ENCODE peak calls at places on chromosome 5, in nine cellular contexts. One of them, this sample, is unnamed.

GRCh38 chr5:61055434-61056006 is 106.7 kb downstream of the SMIM15 start:
- DNase-seq in NCI-H82: peak; percentile 47
- DNase-seq in retina: peak; percentile 38
- DNase-seq in hepatic stellate cell: peak; percentile 16
- DNase-seq in NCI-H748 treated with DMSO at 0.1 percent for 48 hours: peak; percentile 77
- DNase-seq in activated CD8-positive, alpha-beta memory T cell treated with anti-CD3 and anti-CD28 coated beads for 4 hours: no peak
- DNase-seq in cardiac muscle cell: peak; percentile 47
- DNase-seq in AG08395: peak; percentile 45
- DNase-seq in GDM1: peak; percentile 40
- DNase-seq in this sample: peak; percentile 49

GRCh38 chr5:3853366-3853765 is 257.7 kb downstream of the IRX1 start:
- DNase-seq in NCI-H82: no peak
- DNase-seq in retina: peak; percentile 40
- DNase-seq in hepatic stellate cell: no peak
- DNase-seq in NCI-H748 treated with DMSO at 0.1 percent for 48 hours: no peak
- DNase-seq in activated CD8-positive, alpha-beta memory T cell treated with anti-CD3 and anti-CD28 coated beads for 4 hours: no peak
- DNase-seq in cardiac muscle cell: no peak
- DNase-seq in AG08395: no peak
- DNase-seq in GDM1: no peak
- DNase-seq in this sample: no peak

GRCh38 chr5:39815701-39816100 is 390.9 kb upstream of the DAB2 start:
- DNase-seq in NCI-H82: no peak
- DNase-seq in retina: no peak
- DNase-seq in hepatic stellate cell: no peak
- DNase-seq in NCI-H748 treated with DMSO at 0.1 percent for 48 hours: no peak
- DNase-seq in activated CD8-positive, alpha-beta memory T cell treated with anti-CD3 and anti-CD28 coated beads for 4 hours: no peak
- DNase-seq in cardiac muscle cell: no peak
- DNase-seq in AG08395: no peak
- DNase-seq in GDM1: no peak
- DNase-seq in this sample: no peak

GRCh38 chr5:74949976-74950375 is 83.8 kb upstream of the FAM169A start:
- DNase-seq in NCI-H82: no peak
- DNase-seq in retina: no peak
- DNase-seq in hepatic stellate cell: no peak
- DNase-seq in NCI-H748 treated with DMSO at 0.1 percent for 48 hours: no peak
- DNase-seq in activated CD8-positive, alpha-beta memory T cell treated with anti-CD3 and anti-CD28 coated beads for 4 hours: no peak
- DNase-seq in cardiac muscle cell: no peak
- DNase-seq in AG08395: peak; percentile 67
- DNase-seq in GDM1: no peak
- DNase-seq in this sample: no peak

GRCh38 chr5:149054416-149054815 is 8.4 kb downstream of the SH3TC2 start:
- DNase-seq in NCI-H82: no peak
- DNase-seq in retina: no peak
- DNase-seq in hepatic stellate cell: no peak
- DNase-seq in NCI-H748 treated with DMSO at 0.1 percent for 48 hours: no peak
- DNase-seq in activated CD8-positive, alpha-beta memory T cell treated with anti-CD3 and anti-CD28 coated beads for 4 hours: no peak
- DNase-seq in cardiac muscle cell: no peak
- DNase-seq in AG08395: peak; percentile 10
- DNase-seq in GDM1: no peak
- DNase-seq in this sample: no peak

GRCh38 chr5:56350030-56350594 is 117.0 kb upstream of the ANKRD55 start:
- DNase-seq in NCI-H82: no peak
- DNase-seq in retina: no peak
- DNase-seq in hepatic stellate cell: no peak
- DNase-seq in NCI-H748 treated with DMSO at 0.1 percent for 48 hours: no peak
- DNase-seq in activated CD8-positive, alpha-beta memory T cell treated with anti-CD3 and anti-CD28 coated beads for 4 hours: no peak
- DNase-seq in cardiac muscle cell: no peak
- DNase-seq in AG08395: no peak
- DNase-seq in GDM1: no peak
- DNase-seq in this sample: no peak

GRCh38 chr5:32710859-32711692 is at the start of gene NPR3:
- DNase-seq in NCI-H82: no peak
- DNase-seq in retina: peak; percentile 31
- DNase-seq in hepatic stellate cell: peak; percentile 54
- DNase-seq in NCI-H748 treated with DMSO at 0.1 percent for 48 hours: peak; percentile 41
- DNase-seq in activated CD8-positive, alpha-beta memory T cell treated with anti-CD3 and anti-CD28 coated beads for 4 hours: no peak
- DNase-seq in cardiac muscle cell: no peak
- DNase-seq in AG08395: no peak
- DNase-seq in GDM1: peak; percentile 80
- DNase-seq in this sample: peak; percentile 51

GRCh38 chr5:122183098-122183794 is 53.9 kb downstream of the ZNF474 start:
- DNase-seq in NCI-H82: no peak
- DNase-seq in retina: no peak
- DNase-seq in hepatic stellate cell: no peak
- DNase-seq in NCI-H748 treated with DMSO at 0.1 percent for 48 hours: no peak
- DNase-seq in activated CD8-positive, alpha-beta memory T cell treated with anti-CD3 and anti-CD28 coated beads for 4 hours: no peak
- DNase-seq in cardiac muscle cell: no peak
- DNase-seq in AG08395: peak; percentile 63
- DNase-seq in GDM1: no peak
- DNase-seq in this sample: no peak

GRCh38 chr5:149932445-149933350 is 11.9 kb downstream of the PDE6A start:
- DNase-seq in NCI-H82: no peak
- DNase-seq in retina: no peak
- DNase-seq in hepatic stellate cell: no peak
- DNase-seq in NCI-H748 treated with DMSO at 0.1 percent for 48 hours: peak; percentile 64
- DNase-seq in activated CD8-positive, alpha-beta memory T cell treated with anti-CD3 and anti-CD28 coated beads for 4 hours: no peak
- DNase-seq in cardiac muscle cell: peak; percentile 26
- DNase-seq in AG08395: no peak
- DNase-seq in GDM1: no peak
- DNase-seq in this sample: no peak

GRCh38 chr5:149455889-149456409 is 76.9 kb upstream of the IL17B start:
- DNase-seq in NCI-H82: no peak
- DNase-seq in retina: no peak
- DNase-seq in hepatic stellate cell: no peak
- DNase-seq in NCI-H748 treated with DMSO at 0.1 percent for 48 hours: no peak
- DNase-seq in activated CD8-positive, alpha-beta memory T cell treated with anti-CD3 and anti-CD28 coated beads for 4 hours: no peak
- DNase-seq in cardiac muscle cell: no peak
- DNase-seq in AG08395: peak; percentile 69
- DNase-seq in GDM1: no peak
- DNase-seq in this sample: peak; percentile 11

GRCh38 chr5:63960646-63961045 is 1.6 kb downstream of the HTR1A start:
- DNase-seq in NCI-H82: no peak
- DNase-seq in retina: peak; percentile 26
- DNase-seq in hepatic stellate cell: no peak
- DNase-seq in NCI-H748 treated with DMSO at 0.1 percent for 48 hours: no peak
- DNase-seq in activated CD8-positive, alpha-beta memory T cell treated with anti-CD3 and anti-CD28 coated beads for 4 hours: no peak
- DNase-seq in cardiac muscle cell: no peak
- DNase-seq in AG08395: no peak
- DNase-seq in GDM1: no peak
- DNase-seq in this sample: no peak

GRCh38 chr5:104347119-104347708 is 784.6 kb upstream of the NUDT12 start:
- DNase-seq in NCI-H82: peak; percentile 17
- DNase-seq in retina: no peak
- DNase-seq in hepatic stellate cell: no peak
- DNase-seq in NCI-H748 treated with DMSO at 0.1 percent for 48 hours: no peak
- DNase-seq in activated CD8-positive, alpha-beta memory T cell treated with anti-CD3 and anti-CD28 coated beads for 4 hours: no peak
- DNase-seq in cardiac muscle cell: peak; percentile 9
- DNase-seq in AG08395: no peak
- DNase-seq in GDM1: no peak
- DNase-seq in this sample: peak; percentile 10

GRCh38 chr5:72599519-72600400 is 92.5 kb upstream of the ZNF366 start:
- DNase-seq in NCI-H82: no peak
- DNase-seq in retina: no peak
- DNase-seq in hepatic stellate cell: no peak
- DNase-seq in NCI-H748 treated with DMSO at 0.1 percent for 48 hours: no peak
- DNase-seq in activated CD8-positive, alpha-beta memory T cell treated with anti-CD3 and anti-CD28 coated beads for 4 hours: no peak
- DNase-seq in cardiac muscle cell: no peak
- DNase-seq in AG08395: peak; percentile 43
- DNase-seq in GDM1: no peak
- DNase-seq in this sample: no peak

GRCh38 chr5:93831449-93831848 is 90.0 kb upstream of the POU5F2 start:
- DNase-seq in NCI-H82: no peak
- DNase-seq in retina: no peak
- DNase-seq in hepatic stellate cell: peak; percentile 55
- DNase-seq in NCI-H748 treated with DMSO at 0.1 percent for 48 hours: no peak
- DNase-seq in activated CD8-positive, alpha-beta memory T cell treated with anti-CD3 and anti-CD28 coated beads for 4 hours: no peak
- DNase-seq in cardiac muscle cell: no peak
- DNase-seq in AG08395: peak; percentile 83
- DNase-seq in GDM1: no peak
- DNase-seq in this sample: no peak

GRCh38 chr5:62306494-62307363 is 723 bp downstream of the KIF2A start:
- DNase-seq in NCI-H82: peak; percentile 52
- DNase-seq in retina: peak; percentile 92
- DNase-seq in hepatic stellate cell: peak; percentile 50
- DNase-seq in NCI-H748 treated with DMSO at 0.1 percent for 48 hours: peak; percentile 40
- DNase-seq in activated CD8-positive, alpha-beta memory T cell treated with anti-CD3 and anti-CD28 coated beads for 4 hours: peak; percentile 52
- DNase-seq in cardiac muscle cell: peak; percentile 74
- DNase-seq in AG08395: peak; percentile 33
- DNase-seq in GDM1: peak; percentile 19
- DNase-seq in this sample: peak; percentile 38

GRCh38 chr5:29720954-29721353 is 1472.5 kb upstream of the CDH6 start:
- DNase-seq in NCI-H82: peak; percentile 7
- DNase-seq in retina: no peak
- DNase-seq in hepatic stellate cell: no peak
- DNase-seq in NCI-H748 treated with DMSO at 0.1 percent for 48 hours: no peak
- DNase-seq in activated CD8-positive, alpha-beta memory T cell treated with anti-CD3 and anti-CD28 coated beads for 4 hours: no peak
- DNase-seq in cardiac muscle cell: peak; percentile 5
- DNase-seq in AG08395: no peak
- DNase-seq in GDM1: no peak
- DNase-seq in this sample: no peak

GRCh38 chr5:82356808-82357671 is 78.9 kb upstream of the RPS23 start:
- DNase-seq in NCI-H82: no peak
- DNase-seq in retina: no peak
- DNase-seq in hepatic stellate cell: no peak
- DNase-seq in NCI-H748 treated with DMSO at 0.1 percent for 48 hours: no peak
- DNase-seq in activated CD8-positive, alpha-beta memory T cell treated with anti-CD3 and anti-CD28 coated beads for 4 hours: peak; percentile 60
- DNase-seq in cardiac muscle cell: no peak
- DNase-seq in AG08395: peak; percentile 82
- DNase-seq in GDM1: peak; percentile 70
- DNase-seq in this sample: no peak